ENCODE peak calls at places on chromosomes 7 and 10, in seven cellular contexts. W is NCI-H345; M is heart right ventricle; Z is B cell; C is NCI-H2081 treated with DMSO at 0.1 percent for 48 hours; S is NB4; I is activated CD8-positive, alpha-beta memory T cell treated with anti-CD3 and anti-CD28 coated beads, Interleukin-2, amount 50 U/mL, for 4 hours. G is an unnamed sample.

GRCh38 chr10:113093188-113094113 is 143.4 kb downstream of the TCF7L2 start:
- DNase-seq in W (peak), M (no peak), Z (no peak), C (no peak), S (peak), I (no peak), G (peak)

GRCh38 chr10:123687758-123688157 is 21.6 kb downstream of the GPR26 start:
- DNase-seq in W (no peak), M (no peak), Z (no peak), C (no peak), S (peak), I (no peak), G (no peak)

GRCh38 chr7:78011642-78012041 is 213.1 kb downstream of the PHTF2 start:
- DNase-seq in W (no peak), M (no peak), Z (no peak), C (no peak), S (no peak), I (no peak), G (no peak)

GRCh38 chr10:93225938-93226337 is 152.2 kb downstream of the CYP26A1 start:
- DNase-seq in W (no peak), M (no peak), Z (no peak), C (no peak), S (no peak), I (no peak), G (no peak)

GRCh38 chr7:99451936-99452335 is 13.2 kb downstream of the CPSF4 start:
- DNase-seq in W (no peak), M (peak), Z (no peak), C (no peak), S (no peak), I (no peak), G (no peak)

GRCh38 chr7:111027396-111027795 is 63.5 kb upstream of the LRRN3 start:
- DNase-seq in W (no peak), M (no peak), Z (no peak), C (no peak), S (no peak), I (no peak), G (no peak)

GRCh38 chr7:1192171-1192676 is 32.2 kb upstream of the ZFAND2A start:
- DNase-seq in W (no peak), M (no peak), Z (no peak), C (no peak), S (peak), I (no peak), G (no peak)

GRCh38 chr7:12749746-12750145 is 62.3 kb downstream of the ARL4A start:
- DNase-seq in W (no peak), M (no peak), Z (no peak), C (no peak), S (no peak), I (no peak), G (no peak)

GRCh38 chr7:66967029-66967428 is 28.4 kb downstream of the SBDS start:
- DNase-seq in W (no peak), M (no peak), Z (no peak), C (no peak), S (no peak), I (no peak), G (no peak)

GRCh38 chr10:17213646-17214349 is 12.3 kb upstream of the TRDMT1 start:
- DNase-seq in W (no peak), M (no peak), Z (no peak), C (no peak), S (no peak), I (no peak), G (no peak)

GRCh38 chr10:48608926-48609325 is 4.1 kb upstream of the ARHGAP22 start:
- DNase-seq in W (no peak), M (no peak), Z (no peak), C (no peak), S (no peak), I (no peak), G (no peak)

GRCh38 chr10:12355384-12355783 is 6.0 kb downstream of the CAMK1D start:
- DNase-seq in W (no peak), M (no peak), Z (no peak), C (no peak), S (no peak), I (no peak), G (no peak)

GRCh38 chr10:132516771-132517725 is 20.5 kb upstream of the INPP5A start:
- DNase-seq in W (no peak), M (peak), Z (peak), C (no peak), S (peak), I (no peak), G (no peak)

GRCh38 chr7:132410385-132410784 is 165.9 kb downstream of the PLXNA4 start:
- DNase-seq in W (no peak), M (peak), Z (no peak), C (no peak), S (peak), I (no peak), G (no peak)

GRCh38 chr7:101733713-101734475 is 83.5 kb upstream of the CUX1 start:
- DNase-seq in W (no peak), M (peak), Z (no peak), C (no peak), S (peak), I (no peak), G (peak)

GRCh38 chr7:89511900-89512299 is 642.4 kb upstream of the STEAP1 start:
- DNase-seq in W (no peak), M (no peak), Z (no peak), C (no peak), S (no peak), I (no peak), G (no peak)

GRCh38 chr10:107548301-107548700 is 383.8 kb upstream of the SORCS1 start:
- DNase-seq in W (no peak), M (no peak), Z (no peak), C (no peak), S (no peak), I (no peak), G (no peak)

GRCh38 chr10:96272256-96272985 is 1.1 kb upstream of the BLNK start:
- DNase-seq in W (no peak), M (no peak), Z (no peak), C (no peak), S (no peak), I (no peak), G (no peak)

GRCh38 chr10:97498841-97499560 is at the start of gene UBTD1:
- DNase-seq in W (peak), M (peak), Z (peak), C (no peak), S (peak), I (peak), G (peak)

GRCh38 chr10:117218654-117219053 is 21.4 kb downstream of the KCNK18 start:
- DNase-seq in W (no peak), M (no peak), Z (no peak), C (no peak), S (no peak), I (no peak), G (no peak)

GRCh38 chr10:42551582-42552187 is 86.7 kb downstream of the ZNF33B start:
- DNase-seq in W (no peak), M (no peak), Z (no peak), C (no peak), S (no peak), I (no peak), G (no peak)